ENCODE peak calls at places on chromosomes 5 and 9, in six cellular contexts. One of them, this sample, is unnamed.

GRCh38 chr5:2684606-2685005 is 66.9 kb downstream of the IRX2 start:
- DNase-seq in lower leg skin: no peak
- DNase-seq in tibial artery: no peak
- DNase-seq in fibroblast of the aortic adventitia: no peak
- DNase-seq in dorsolateral prefrontal cortex: no peak
- DNase-seq in PC-9: no peak
- DNase-seq in this sample: peak; percentile 40

GRCh38 chr5:128749584-128749983 is 211.5 kb upstream of the FBN2 start:
- DNase-seq in lower leg skin: no peak
- DNase-seq in tibial artery: no peak
- DNase-seq in fibroblast of the aortic adventitia: no peak
- DNase-seq in dorsolateral prefrontal cortex: no peak
- DNase-seq in PC-9: no peak
- DNase-seq in this sample: no peak

GRCh38 chr5:26761040-26761439 is 277.3 kb downstream of the CDH9 start:
- DNase-seq in lower leg skin: no peak
- DNase-seq in tibial artery: no peak
- DNase-seq in fibroblast of the aortic adventitia: no peak
- DNase-seq in dorsolateral prefrontal cortex: no peak
- DNase-seq in PC-9: no peak
- DNase-seq in this sample: no peak

GRCh38 chr5:65152131-65152530 is 329.6 kb downstream of the ADAMTS6 start:
- DNase-seq in lower leg skin: no peak
- DNase-seq in tibial artery: no peak
- DNase-seq in fibroblast of the aortic adventitia: peak; percentile 55
- DNase-seq in dorsolateral prefrontal cortex: no peak
- DNase-seq in PC-9: no peak
- DNase-seq in this sample: no peak

GRCh38 chr9:133536080-133536479 is 1.6 kb downstream of the ADAMTSL2 start:
- DNase-seq in lower leg skin: no peak
- DNase-seq in tibial artery: no peak
- DNase-seq in fibroblast of the aortic adventitia: no peak
- DNase-seq in dorsolateral prefrontal cortex: no peak
- DNase-seq in PC-9: no peak
- DNase-seq in this sample: no peak

GRCh38 chr5:121976979-121977378 is 15.2 kb downstream of the SRFBP1 start:
- DNase-seq in lower leg skin: no peak
- DNase-seq in tibial artery: no peak
- DNase-seq in fibroblast of the aortic adventitia: peak; percentile 70
- DNase-seq in dorsolateral prefrontal cortex: no peak
- DNase-seq in PC-9: no peak
- DNase-seq in this sample: no peak

GRCh38 chr9:114072181-114073140 is 5.6 kb downstream of the AMBP start:
- DNase-seq in lower leg skin: peak; percentile 24
- DNase-seq in tibial artery: peak; percentile 91
- DNase-seq in fibroblast of the aortic adventitia: peak; percentile 84
- DNase-seq in dorsolateral prefrontal cortex: peak; percentile 52
- DNase-seq in PC-9: no peak
- DNase-seq in this sample: peak; percentile 83

GRCh38 chr9:75890541-75891276 is at the start of gene PCSK5:
- DNase-seq in lower leg skin: peak; percentile 87
- DNase-seq in tibial artery: peak; percentile 96
- DNase-seq in fibroblast of the aortic adventitia: peak; percentile 94
- DNase-seq in dorsolateral prefrontal cortex: peak; percentile 89
- DNase-seq in PC-9: peak; percentile 88
- DNase-seq in this sample: peak; percentile 95

DNA sequence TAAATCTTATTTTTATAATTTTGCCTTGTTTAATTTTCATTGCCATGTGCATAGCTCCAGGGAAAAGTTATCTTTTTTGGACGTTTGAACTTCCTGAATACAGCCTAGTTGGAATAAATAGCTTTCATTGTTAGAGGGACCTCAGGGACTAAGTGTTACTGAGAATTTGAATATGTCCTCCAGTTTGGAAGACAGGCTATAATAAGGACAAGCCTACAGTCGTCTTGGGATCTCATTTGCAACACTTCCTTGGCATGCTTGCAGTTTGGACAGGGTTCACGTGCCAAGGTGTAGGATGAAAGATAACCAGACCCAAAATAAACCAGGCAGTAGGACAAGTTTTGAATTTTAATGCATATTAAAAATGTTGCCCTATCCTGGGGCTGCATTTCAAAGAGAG is 134.2 kb downstream of the ACTBL2 start:
- DNase-seq in lower leg skin: no peak
- DNase-seq in tibial artery: no peak
- DNase-seq in fibroblast of the aortic adventitia: peak; percentile 80
- DNase-seq in dorsolateral prefrontal cortex: no peak
- DNase-seq in PC-9: no peak
- DNase-seq in this sample: no peak
- H3K4me3 ChIP-seq in lower leg skin: no peak overlapping the region
- H3K4me3 ChIP-seq in tibial artery: no peak overlapping the region
- H3K4me3 ChIP-seq in fibroblast of the aortic adventitia: no peak overlapping the region
- H3K4me3 ChIP-seq in dorsolateral prefrontal cortex: no peak overlapping the region
- H3K4me3 ChIP-seq in PC-9: no peak overlapping the region
- H3K4me3 ChIP-seq in this sample: no peak overlapping the region

DNA sequence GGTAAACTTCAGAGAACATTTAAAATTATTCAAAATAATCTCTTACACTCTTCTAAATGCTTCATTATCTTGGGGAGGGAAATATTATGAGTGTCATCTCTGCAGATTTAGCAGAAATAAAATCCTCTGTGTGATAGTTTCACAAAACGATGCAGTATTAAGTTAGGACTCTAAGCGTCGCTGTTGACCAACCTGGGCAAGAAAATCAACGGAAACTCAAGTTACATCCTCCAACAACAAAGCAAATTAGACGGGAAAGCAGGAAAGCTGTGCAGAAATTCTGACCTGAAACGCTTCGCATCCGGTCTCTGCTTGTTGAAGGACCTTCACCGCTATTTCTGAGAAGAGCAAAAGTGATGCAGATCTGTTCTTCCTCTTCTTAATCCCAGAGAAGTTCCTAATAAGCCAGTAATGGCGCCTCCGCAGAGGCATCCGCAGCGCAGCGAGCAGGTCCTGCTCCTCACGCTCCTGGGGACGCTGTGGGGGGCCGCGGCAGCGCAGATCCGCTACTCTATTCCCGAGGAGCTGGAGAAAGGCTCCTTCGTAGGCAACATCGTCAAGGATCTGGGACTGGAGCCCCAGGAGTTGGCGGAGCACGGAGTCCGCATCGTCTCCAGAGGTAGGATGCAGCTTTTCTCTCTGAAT is at the start of gene PCDHGA6:
- DNase-seq in lower leg skin: no peak
- DNase-seq in tibial artery: no peak
- DNase-seq in fibroblast of the aortic adventitia: peak; percentile 53
- DNase-seq in dorsolateral prefrontal cortex: no peak
- DNase-seq in PC-9: no peak
- DNase-seq in this sample: no peak
- H3K4me3 ChIP-seq in lower leg skin: no peak within 1 kb of the TSS
- H3K4me3 ChIP-seq in tibial artery: peak within 1 kb of the TSS; percentile 30
- H3K4me3 ChIP-seq in fibroblast of the aortic adventitia: peak within 1 kb of the TSS; percentile 59
- H3K4me3 ChIP-seq in dorsolateral prefrontal cortex: no peak within 1 kb of the TSS
- H3K4me3 ChIP-seq in PC-9: no peak within 1 kb of the TSS
- H3K4me3 ChIP-seq in this sample: peak within 1 kb of the TSS; percentile 49

DNA sequence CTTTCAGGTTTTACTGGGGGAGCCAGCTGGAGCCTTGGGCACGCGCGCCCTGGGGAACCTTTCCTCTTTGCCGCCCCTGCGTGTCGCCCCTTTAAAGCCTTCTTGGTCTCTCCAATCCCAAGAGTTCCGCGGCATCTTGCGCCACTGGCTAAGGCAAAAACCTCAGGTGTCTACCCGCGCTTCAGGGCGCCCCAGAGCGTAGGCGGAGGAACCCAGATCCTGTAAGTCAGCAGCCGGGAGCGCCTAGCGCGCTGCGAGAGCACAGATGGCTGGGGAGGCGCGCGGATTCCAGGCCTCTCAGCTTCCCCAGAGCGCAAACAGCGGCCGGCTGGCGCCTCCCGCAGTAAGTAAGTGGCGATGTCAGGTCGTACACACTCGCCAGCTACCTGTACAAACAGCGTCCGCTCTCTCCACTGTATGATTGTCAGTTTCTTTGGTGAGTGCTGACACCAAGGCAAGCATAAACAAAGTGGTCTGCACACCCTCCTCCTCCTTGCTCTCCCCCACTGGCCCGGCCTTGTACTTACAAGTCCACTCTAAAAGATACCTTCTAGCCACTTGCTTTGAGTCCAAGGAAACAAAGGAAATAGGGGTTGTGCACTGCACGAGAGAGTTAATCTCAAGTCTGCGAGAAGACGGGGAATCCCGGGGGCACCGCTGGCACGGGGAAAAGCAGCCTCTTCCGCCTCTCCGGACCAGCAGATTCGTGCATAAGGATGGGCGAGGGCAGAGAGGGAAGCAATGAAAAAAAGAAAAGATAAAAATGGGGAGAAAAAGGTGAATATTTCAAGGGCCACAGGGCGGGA is 2.9 kb downstream of the HTR1A start:
- DNase-seq in lower leg skin: no peak
- DNase-seq in tibial artery: no peak
- DNase-seq in fibroblast of the aortic adventitia: no peak
- DNase-seq in dorsolateral prefrontal cortex: peak; percentile 75
- DNase-seq in PC-9: no peak
- DNase-seq in this sample: no peak
- H3K4me3 ChIP-seq in lower leg skin: no peak overlapping the region
- H3K4me3 ChIP-seq in tibial artery: no peak overlapping the region
- H3K4me3 ChIP-seq in fibroblast of the aortic adventitia: no peak overlapping the region
- H3K4me3 ChIP-seq in dorsolateral prefrontal cortex: peak overlapping the region; percentile 48
- H3K4me3 ChIP-seq in PC-9: no peak overlapping the region
- H3K4me3 ChIP-seq in this sample: no peak overlapping the region

GRCh38 chr5:6188344-6188743 is 190.0 kb downstream of the MED10 start:
- DNase-seq in lower leg skin: no peak
- DNase-seq in tibial artery: no peak
- DNase-seq in fibroblast of the aortic adventitia: no peak
- DNase-seq in dorsolateral prefrontal cortex: no peak
- DNase-seq in PC-9: no peak
- DNase-seq in this sample: no peak
- H3K4me3 ChIP-seq in lower leg skin: no peak overlapping the region
- H3K4me3 ChIP-seq in tibial artery: no peak overlapping the region
- H3K4me3 ChIP-seq in fibroblast of the aortic adventitia: no peak overlapping the region
- H3K4me3 ChIP-seq in dorsolateral prefrontal cortex: no peak overlapping the region
- H3K4me3 ChIP-seq in PC-9: no peak overlapping the region
- H3K4me3 ChIP-seq in this sample: no peak overlapping the region

GRCh38 chr9:92632641-92633040 is 37.3 kb downstream of the IPPK start:
- DNase-seq in lower leg skin: no peak
- DNase-seq in tibial artery: peak; percentile 54
- DNase-seq in fibroblast of the aortic adventitia: no peak
- DNase-seq in dorsolateral prefrontal cortex: peak; percentile 19
- DNase-seq in PC-9: no peak
- DNase-seq in this sample: peak; percentile 57

GRCh38 chr9:92635760-92636159 is 34.2 kb downstream of the IPPK start:
- DNase-seq in lower leg skin: no peak
- DNase-seq in tibial artery: peak; percentile 44
- DNase-seq in fibroblast of the aortic adventitia: no peak
- DNase-seq in dorsolateral prefrontal cortex: peak; percentile 12
- DNase-seq in PC-9: no peak
- DNase-seq in this sample: peak; percentile 33

GRCh38 chr9:92636627-92637026 is 33.3 kb downstream of the IPPK start:
- DNase-seq in lower leg skin: no peak
- DNase-seq in tibial artery: peak; percentile 35
- DNase-seq in fibroblast of the aortic adventitia: no peak
- DNase-seq in dorsolateral prefrontal cortex: peak; percentile 11
- DNase-seq in PC-9: no peak
- DNase-seq in this sample: peak; percentile 53

GRCh38 chr9:92633879-92634278 is 36.1 kb downstream of the IPPK start:
- DNase-seq in lower leg skin: peak; percentile 13
- DNase-seq in tibial artery: peak; percentile 61
- DNase-seq in fibroblast of the aortic adventitia: no peak
- DNase-seq in dorsolateral prefrontal cortex: peak; percentile 29
- DNase-seq in PC-9: no peak
- DNase-seq in this sample: peak; percentile 66

DNA sequence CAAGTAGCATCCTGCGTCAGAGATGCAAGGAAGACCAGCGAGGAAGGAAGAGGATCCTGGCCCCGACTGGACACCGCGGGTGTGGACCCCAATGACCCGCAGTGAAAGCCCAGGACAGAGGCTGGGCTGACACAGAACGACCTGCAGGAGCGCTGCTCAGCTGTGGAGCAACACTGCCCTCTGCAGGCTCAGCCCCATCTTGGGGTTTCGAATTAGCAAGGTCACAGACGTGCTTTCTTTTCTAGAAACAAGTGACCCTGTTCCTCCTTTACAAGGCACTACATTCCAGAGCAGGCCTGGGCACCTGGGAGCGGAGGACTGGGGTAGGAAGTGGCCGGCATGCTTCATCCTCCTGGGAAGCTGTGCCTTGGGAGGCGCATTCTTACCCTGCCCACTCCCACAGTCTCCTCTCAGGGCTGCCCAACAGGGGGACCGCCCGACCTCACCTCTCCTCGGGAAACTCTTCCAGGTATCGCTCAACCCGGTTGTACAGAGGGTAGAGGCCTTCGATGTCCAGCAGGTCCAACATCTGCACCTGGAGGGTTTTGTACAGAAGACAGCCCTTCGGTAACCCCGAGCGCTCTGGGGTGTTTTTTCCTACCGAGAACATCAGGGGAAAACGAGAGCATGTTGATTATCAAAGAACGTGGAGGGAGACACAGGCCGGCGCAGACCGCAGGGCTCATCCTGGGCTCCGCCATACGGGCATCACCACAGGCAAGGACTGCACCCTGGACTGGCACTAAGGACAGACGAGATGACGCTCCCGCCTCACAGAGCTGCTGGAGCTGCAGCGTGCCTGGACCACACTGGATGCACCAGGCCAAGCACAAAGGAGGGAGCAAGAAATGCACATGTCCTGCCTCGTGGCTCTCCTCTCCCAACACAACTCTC is 35.0 kb downstream of the IPPK start:
- DNase-seq in lower leg skin: peak; percentile 61
- DNase-seq in tibial artery: peak; percentile 86
- DNase-seq in fibroblast of the aortic adventitia: peak; percentile 86
- DNase-seq in dorsolateral prefrontal cortex: peak; percentile 84
- DNase-seq in PC-9: no peak
- DNase-seq in this sample: peak; percentile 84
- H3K4me3 ChIP-seq in lower leg skin: no peak overlapping the region
- H3K4me3 ChIP-seq in tibial artery: no peak overlapping the region
- H3K4me3 ChIP-seq in fibroblast of the aortic adventitia: no peak overlapping the region
- H3K4me3 ChIP-seq in dorsolateral prefrontal cortex: no peak overlapping the region
- H3K4me3 ChIP-seq in PC-9: no peak overlapping the region
- H3K4me3 ChIP-seq in this sample: peak overlapping the region; percentile 26

DNA sequence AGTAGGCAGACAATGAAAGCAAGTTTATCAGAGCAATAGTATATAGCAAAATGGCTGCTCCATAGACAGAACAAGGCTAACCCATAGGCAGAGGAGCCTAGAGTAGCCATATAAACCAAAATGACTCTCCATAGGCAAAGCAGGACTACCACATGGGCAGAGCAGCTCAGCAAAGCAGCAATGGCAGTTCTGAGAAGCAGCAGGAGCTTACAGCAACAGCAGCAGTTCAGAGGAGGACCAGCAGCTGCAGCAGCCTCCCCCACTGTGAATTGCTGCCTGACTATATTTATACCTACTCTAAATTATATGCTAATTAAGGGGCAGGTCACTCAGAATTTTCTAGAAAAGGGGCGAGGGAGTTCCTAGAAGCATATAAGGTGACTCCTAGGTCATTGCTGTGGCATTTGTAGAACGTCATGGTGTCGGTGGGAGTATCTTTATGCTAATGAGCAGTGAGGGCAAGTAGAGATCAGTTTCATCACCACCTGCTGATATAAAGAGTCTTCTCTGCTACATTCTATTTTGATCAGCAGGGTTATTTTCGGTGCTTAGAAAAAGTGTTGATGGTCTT is 1115.5 kb downstream of the DTWD2 start:
- DNase-seq in lower leg skin: no peak
- DNase-seq in tibial artery: no peak
- DNase-seq in fibroblast of the aortic adventitia: no peak
- DNase-seq in dorsolateral prefrontal cortex: no peak
- DNase-seq in PC-9: no peak
- DNase-seq in this sample: no peak
- H3K4me3 ChIP-seq in lower leg skin: no peak overlapping the region
- H3K4me3 ChIP-seq in tibial artery: no peak overlapping the region
- H3K4me3 ChIP-seq in fibroblast of the aortic adventitia: no peak overlapping the region
- H3K4me3 ChIP-seq in dorsolateral prefrontal cortex: no peak overlapping the region
- H3K4me3 ChIP-seq in PC-9: no peak overlapping the region
- H3K4me3 ChIP-seq in this sample: no peak overlapping the region

This sample was measured in coronary artery.